ENCODE peak calls at places on chromosomes 2 and 18, in six cellular contexts. S is PC-3, K is A549, M is adrenal gland, R is left ventricle myocardium inferior, B is A673. C is an unnamed sample.

GRCh38 chr2:240918258-240919091 is 12.3 kb downstream of the CROCC2 start:
- DNase-seq in M (peak), K (no peak), B (no peak), S (no peak), R (peak), C (peak)

GRCh38 chr2:53609561-53609960 is 158.0 kb upstream of the CHAC2 start:
- DNase-seq in S (no peak), K (no peak), R (no peak), M (no peak), B (no peak), C (no peak)

GRCh38 chr2:191867507-191867847 is 20.6 kb upstream of the CAVIN2 start:
- DNase-seq in M (no peak), S (no peak), R (no peak), K (no peak), B (no peak), C (no peak)

GRCh38 chr18:45820144-45820745 is 5.2 kb upstream of the SIGLEC15 start:
- DNase-seq in R (no peak), K (no peak), M (no peak), S (no peak), B (no peak), C (no peak)

GRCh38 chr18:44758821-44759624 is 78.3 kb downstream of the SETBP1 start:
- DNase-seq in S (no peak), R (no peak), B (no peak), M (no peak), K (no peak), C (no peak)

GRCh38 chr2:149561309-149561926 is 26.2 kb downstream of the MMADHC start:
- DNase-seq in M (no peak), K (peak), S (peak), B (peak), R (no peak), C (peak)

GRCh38 chr2:95005726-95006125 is 19.8 kb upstream of the MAL start:
- DNase-seq in K (no peak), S (no peak), B (no peak), R (no peak), M (no peak), C (no peak)

GRCh38 chr2:2188344-2189111 is 142.5 kb downstream of the MYT1L start:
- DNase-seq in R (no peak), M (no peak), B (no peak), K (no peak), S (no peak), C (no peak)

GRCh38 chr2:64602436-64602835 is 51.3 kb downstream of the SERTAD2 start:
- DNase-seq in R (no peak), K (no peak), M (no peak), B (no peak), S (no peak), C (no peak)

GRCh38 chr2:48714240-48714639 is 41.3 kb downstream of the LHCGR start:
- DNase-seq in M (no peak), S (no peak), K (no peak), B (no peak), R (no peak), C (no peak)

GRCh38 chr2:65605427-65606058 is 173.1 kb upstream of the SPRED2 start:
- DNase-seq in S (no peak), K (no peak), R (no peak), M (no peak), B (no peak), C (no peak)

GRCh38 chr2:171406044-171406443 is 27.7 kb downstream of the METTL8 start:
- DNase-seq in M (no peak), K (no peak), B (no peak), R (no peak), S (no peak), C (no peak)

GRCh38 chr2:165796129-165796528 is 2.1 kb upstream of the GALNT3 start:
- DNase-seq in M (no peak), S (no peak), R (no peak), K (no peak), B (no peak), C (no peak)

GRCh38 chr2:174580951-174581350 is 16.7 kb downstream of the WIPF1 start:
- DNase-seq in R (no peak), K (no peak), B (no peak), M (no peak), S (no peak), C (no peak)
- H3K27ac ChIP-seq in R (peak), K (no peak), B (no peak), M (no peak), S (no peak), C (no peak)

GRCh38 chr2:234496442-234496834 is 443 bp downstream of the ARL4C start:
- DNase-seq in R (no peak), M (no peak), B (peak), S (peak), K (no peak), C (peak)

GRCh38 chr2:234496835-234497591 is at the start of gene ARL4C:
- DNase-seq in R (peak), M (peak), K (peak), S (peak), B (peak), C (peak)

GRCh38 chr2:234495076-234495800 is 1.6 kb downstream of the ARL4C start:
- DNase-seq in R (no peak), K (peak), S (no peak), M (no peak), B (no peak), C (no peak)

GRCh38 chr2:234495801-234496441 is 960 bp downstream of the ARL4C start:
- DNase-seq in R (peak), B (no peak), K (peak), S (peak), M (peak), C (peak)

DNA sequence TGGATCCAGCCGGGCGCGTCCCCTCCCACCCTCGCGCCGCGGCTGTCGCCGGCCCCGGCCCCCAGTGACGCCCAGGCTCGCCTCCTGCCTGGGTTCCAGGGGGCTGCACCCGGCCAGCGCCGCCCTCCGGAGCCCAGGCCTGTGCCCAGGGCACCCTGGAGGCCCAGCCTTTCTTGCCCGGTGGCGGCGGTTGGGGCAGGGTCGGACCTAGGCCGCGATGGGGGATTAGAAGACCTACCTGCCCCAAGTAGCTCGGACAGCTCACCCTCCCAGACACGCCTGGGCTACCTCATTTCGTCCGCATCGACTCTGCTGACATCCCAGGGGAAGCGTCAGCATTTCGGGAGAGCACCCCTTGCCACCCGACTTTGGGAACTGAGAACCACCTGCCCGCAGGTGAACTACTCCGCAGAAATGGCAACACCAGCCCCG is 727 bp upstream of the ARL4C start:
- DNase-seq in S (no peak), R (no peak), B (no peak), K (no peak), M (no peak), C (no peak)
- H3K4me3 ChIP-seq in S (peak), R (peak), B (peak), K (peak), M (peak), C (peak)

GRCh38 chr2:69796199-69796598 is 33.3 kb upstream of the GMCL1 start:
- DNase-seq in K (no peak), R (no peak), M (no peak), B (no peak), S (peak), C (no peak)

GRCh38 chr2:69798466-69798908 is 31.0 kb upstream of the GMCL1 start:
- DNase-seq in B (no peak), S (no peak), M (peak), K (no peak), R (peak), C (no peak)

GRCh38 chr2:69798909-69799526 is 30.4 kb upstream of the GMCL1 start:
- DNase-seq in M (no peak), S (no peak), K (no peak), R (no peak), B (peak), C (no peak)

GRCh38 chr2:69797836-69798465 is 31.5 kb upstream of the GMCL1 start:
- DNase-seq in S (peak), M (no peak), R (no peak), K (no peak), B (peak), C (no peak)

DNA sequence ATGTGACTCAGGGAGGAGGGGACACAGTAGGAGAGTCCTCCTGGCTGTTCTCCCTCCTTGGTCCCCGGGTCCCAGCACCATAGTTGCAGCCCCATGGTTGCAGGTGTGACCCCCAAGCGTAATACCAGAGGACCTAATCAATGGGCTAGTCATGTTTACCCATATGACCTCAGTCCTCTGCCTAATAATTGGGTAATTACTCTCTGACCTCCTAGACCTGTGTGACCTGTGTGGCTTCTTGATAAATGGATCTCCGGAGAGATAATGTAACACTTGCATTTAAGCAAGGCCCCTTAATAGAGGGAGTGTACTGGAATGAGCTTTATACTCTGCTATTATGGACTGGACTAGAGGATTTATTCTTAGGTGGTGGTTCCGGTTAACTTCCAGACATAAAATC is 32.2 kb upstream of the GMCL1 start:
- DNase-seq in K (no peak), R (no peak), S (no peak), M (no peak), B (no peak), C (no peak)
- H3K27ac ChIP-seq in K (peak), R (no peak), S (no peak), M (no peak), B (no peak), C (no peak)

GRCh38 chr2:129918604-129919003 is 60.9 kb upstream of the RAB6C start:
- DNase-seq in M (no peak), K (no peak), R (no peak), B (no peak), S (no peak), C (no peak)
- H3K4me3 ChIP-seq in M (no peak), K (no peak), R (no peak), B (no peak), S (no peak), C (no peak)

GRCh38 chr2:9391961-9392695 is 31.2 kb downstream of the ITGB1BP1 start:
- DNase-seq in B (no peak), M (no peak), R (no peak), S (no peak), K (no peak), C (no peak)

GRCh38 chr2:9388950-9389911 is 34.1 kb downstream of the ITGB1BP1 start:
- DNase-seq in S (no peak), M (peak), K (no peak), B (no peak), R (no peak), C (no peak)

GRCh38 chr2:9388102-9388735 is 35.1 kb downstream of the ITGB1BP1 start:
- DNase-seq in M (no peak), R (no peak), B (no peak), S (no peak), K (no peak), C (no peak)

GRCh38 chr2:9390991-9391390 is 32.3 kb downstream of the ITGB1BP1 start:
- DNase-seq in B (no peak), M (no peak), R (no peak), S (no peak), K (no peak), C (no peak)

DNA sequence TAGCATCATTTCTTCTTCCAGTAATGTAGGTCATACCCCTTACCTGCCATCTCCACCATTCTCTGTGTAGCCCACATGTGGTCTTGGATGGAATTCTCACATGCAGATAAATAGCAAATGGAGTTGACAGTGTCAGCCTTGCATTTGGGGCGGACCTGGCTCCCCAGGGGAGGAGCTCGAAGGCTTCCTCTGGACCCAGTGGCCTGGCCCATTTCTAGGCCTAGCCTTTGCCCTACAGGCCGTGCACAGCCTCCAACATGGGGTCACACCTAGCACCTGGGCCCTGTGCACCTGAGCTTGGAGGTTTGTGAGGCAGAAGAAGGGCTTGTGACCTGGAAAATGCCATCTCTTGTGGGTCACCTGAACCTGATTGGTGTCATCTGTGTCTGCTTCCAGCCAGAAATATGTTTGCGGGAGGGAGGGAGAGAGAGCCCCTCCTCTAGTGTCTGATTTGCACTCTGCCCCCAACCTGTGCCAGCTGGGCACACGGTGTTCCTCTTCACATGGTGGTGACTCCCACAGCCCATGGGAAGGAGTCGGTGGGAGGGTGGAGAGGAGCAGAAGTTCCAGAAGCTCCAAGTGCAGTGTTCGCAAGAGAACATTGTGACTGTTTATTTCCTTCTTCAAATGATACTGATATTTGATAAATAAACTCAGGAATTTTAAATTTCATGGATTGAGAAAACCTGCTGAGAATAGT is 33.0 kb downstream of the ITGB1BP1 start:
- DNase-seq in R (no peak), S (no peak), M (no peak), K (no peak), B (no peak), C (no peak)
- H3K27ac ChIP-seq in R (no peak), S (no peak), M (no peak), K (no peak), B (no peak), C (no peak)

GRCh38 chr2:99183025-99183424 is 2.0 kb downstream of the MRPL30 start:
- DNase-seq in R (no peak), K (no peak), S (peak), M (no peak), B (no peak), C (no peak)
- H3K4me3 ChIP-seq in R (no peak), K (no peak), S (peak), M (no peak), B (no peak), C (no peak)

GRCh38 chr18:34970106-34970505 is 71.1 kb upstream of the MAPRE2 start:
- DNase-seq in M (no peak), K (no peak), B (no peak), R (no peak), S (no peak), C (no peak)

GRCh38 chr18:34972765-34973414 is 68.3 kb upstream of the MAPRE2 start:
- DNase-seq in R (no peak), M (no peak), S (no peak), K (no peak), B (no peak), C (no peak)

GRCh38 chr18:34976534-34976898 is 64.7 kb upstream of the MAPRE2 start:
- DNase-seq in M (no peak), R (no peak), S (no peak), K (no peak), B (no peak), C (no peak)

GRCh38 chr18:34976084-34976483 is 65.1 kb upstream of the MAPRE2 start:
- DNase-seq in B (no peak), S (no peak), K (no peak), M (no peak), R (no peak), C (no peak)

DNA sequence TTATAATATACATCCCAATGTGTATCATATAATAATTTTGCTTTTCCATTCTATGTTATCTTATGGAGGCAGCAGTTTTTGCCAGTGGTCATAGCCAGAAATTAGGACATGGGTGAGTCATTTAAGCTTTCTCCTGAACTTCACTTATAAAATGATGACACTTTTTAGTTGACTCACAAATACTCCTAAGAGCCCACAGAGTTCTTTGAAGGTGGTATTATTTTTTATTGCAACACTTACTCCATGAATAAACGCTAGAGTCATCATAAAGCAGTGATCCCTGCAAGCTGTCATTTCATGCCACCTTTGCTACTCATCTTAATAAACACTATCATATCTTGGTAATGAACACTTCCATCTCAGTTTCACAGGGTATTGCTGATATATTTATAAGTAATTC is 69.9 kb upstream of the MAPRE2 start:
- DNase-seq in M (no peak), S (peak), B (no peak), K (peak), R (no peak), C (no peak)
- H3K27ac ChIP-seq in M (no peak), S (no peak), B (no peak), K (no peak), R (no peak), C (no peak)

GRCh38 chr18:28523758-28524475 is 347.0 kb upstream of the CDH2 start:
- DNase-seq in S (no peak), R (no peak), M (no peak), K (no peak), B (no peak), C (no peak)
- H3K4me3 ChIP-seq in S (peak), R (no peak), M (no peak), K (no peak), B (no peak), C (no peak)

C was measured in SJCRH30.